ENCODE peak calls at places on chromosome 13, in four cellular contexts. T is OCI-LY7, A is tibial nerve, H is BJ. Q is an unnamed sample.

GRCh38 chr13:39692650-39693438 is 37.4 kb downstream of the COG6 start:
- DNase-seq in H (peak; percentile 9), T (no peak), A (no peak), Q (no peak)

GRCh38 chr13:36848228-36848982 is 29.4 kb downstream of the RFXAP start:
- DNase-seq in T (peak; percentile 29), A (no peak), H (no peak), Q (no peak)

GRCh38 chr13:66222127-66222526 is 1008.0 kb downstream of the PCDH9 start:
- DNase-seq in H (no peak), T (no peak), A (no peak), Q (no peak)

GRCh38 chr13:35763805-35764170 is 287.3 kb upstream of the MAB21L1 start:
- DNase-seq in H (no peak), A (no peak), T (no peak), Q (no peak)

GRCh38 chr13:113445791-113446487 is 7.3 kb downstream of the ADPRHL1 start:
- DNase-seq in A (no peak), T (peak; percentile 91), H (no peak), Q (no peak)

GRCh38 chr13:32969516-32969941 is 46.7 kb upstream of the KL start:
- DNase-seq in A (no peak), H (peak; percentile 19), T (no peak), Q (peak; percentile 19)

GRCh38 chr13:98523455-98524102 is 53.3 kb downstream of the STK24 start:
- DNase-seq in A (no peak), H (no peak), T (peak; percentile 28), Q (no peak)

GRCh38 chr13:104809483-104809882 is 1726.0 kb downstream of the EFNB2 start:
- DNase-seq in T (no peak), H (no peak), A (no peak), Q (no peak)

GRCh38 chr13:87128006-87128405 is 543.2 kb upstream of the SLITRK5 start:
- DNase-seq in H (no peak), T (no peak), A (no peak), Q (no peak)